ENCODE peak calls at places on chromosomes 11 and 22, in four cellular contexts. One of them, this sample, is unnamed.

GRCh38 chr11:75855191-75855590 is 40.2 kb downstream of the UVRAG start:
- DNase-seq in mammary epithelial cell: no peak
- DNase-seq in GM23248: no peak
- DNase-seq in colonic mucosa: no peak
- DNase-seq in this sample: no peak

GRCh38 chr11:111299111-111300026 is 1.0 kb downstream of the POU2AF3 start:
- DNase-seq in mammary epithelial cell: peak
- DNase-seq in colonic mucosa: peak
- DNase-seq in GM23248: peak
- DNase-seq in this sample: peak

GRCh38 chr11:129814244-129814992 is 1.2 kb upstream of the TMEM45B start:
- DNase-seq in colonic mucosa: no peak
- DNase-seq in mammary epithelial cell: no peak
- DNase-seq in GM23248: no peak
- DNase-seq in this sample: no peak

GRCh38 chr11:108906329-108906728 is 241.5 kb downstream of the DDX10 start:
- DNase-seq in GM23248: peak
- DNase-seq in colonic mucosa: no peak
- DNase-seq in mammary epithelial cell: peak
- DNase-seq in this sample: peak

GRCh38 chr11:105935791-105936190 is 86.2 kb downstream of the MSANTD4 start:
- DNase-seq in GM23248: no peak
- DNase-seq in mammary epithelial cell: peak
- DNase-seq in colonic mucosa: no peak
- DNase-seq in this sample: no peak

GRCh38 chr22:41324818-41325528 is 23.6 kb downstream of the ZC3H7B start:
- DNase-seq in GM23248: no peak
- DNase-seq in mammary epithelial cell: no peak
- DNase-seq in colonic mucosa: no peak
- DNase-seq in this sample: no peak

GRCh38 chr22:23263651-23264555 is 83.6 kb downstream of the BCR start:
- DNase-seq in mammary epithelial cell: peak
- DNase-seq in colonic mucosa: no peak
- DNase-seq in GM23248: no peak
- DNase-seq in this sample: no peak

GRCh38 chr11:34351687-34352469 is 5.9 kb downstream of the ABTB2 start:
- DNase-seq in GM23248: no peak
- DNase-seq in colonic mucosa: no peak
- DNase-seq in mammary epithelial cell: no peak
- DNase-seq in this sample: no peak

GRCh38 chr11:64686466-64687175 is 36.4 kb downstream of the NRXN2 start:
- DNase-seq in mammary epithelial cell: no peak
- DNase-seq in GM23248: peak
- DNase-seq in colonic mucosa: no peak
- DNase-seq in this sample: no peak

GRCh38 chr22:30224161-30224857 is 22.2 kb downstream of the LIF start:
- DNase-seq in colonic mucosa: no peak
- DNase-seq in mammary epithelial cell: peak
- DNase-seq in GM23248: peak
- DNase-seq in this sample: peak

GRCh38 chr11:116257092-116257491 is 515.7 kb downstream of the BUD13 start:
- DNase-seq in colonic mucosa: no peak
- DNase-seq in mammary epithelial cell: no peak
- DNase-seq in GM23248: peak
- DNase-seq in this sample: no peak

GRCh38 chr11:46120711-46121327 is 435 bp downstream of the PHF21A start:
- DNase-seq in colonic mucosa: peak
- DNase-seq in GM23248: peak
- DNase-seq in mammary epithelial cell: peak
- DNase-seq in this sample: peak

GRCh38 chr11:126992065-126992803 is 8.3 kb downstream of the KIRREL3 start:
- DNase-seq in GM23248: peak
- DNase-seq in mammary epithelial cell: peak
- DNase-seq in colonic mucosa: no peak
- DNase-seq in this sample: peak

GRCh38 chr11:94553938-94554337 is 10.2 kb downstream of the FUT4 start:
- DNase-seq in GM23248: peak
- DNase-seq in mammary epithelial cell: peak
- DNase-seq in colonic mucosa: no peak
- DNase-seq in this sample: no peak

GRCh38 chr11:12216100-12216499 is 105.7 kb downstream of the MICAL2 start:
- DNase-seq in colonic mucosa: no peak
- DNase-seq in mammary epithelial cell: no peak
- DNase-seq in GM23248: no peak
- DNase-seq in this sample: no peak

GRCh38 chr11:126978155-126978554 is 22.4 kb downstream of the KIRREL3 start:
- DNase-seq in mammary epithelial cell: no peak
- DNase-seq in GM23248: no peak
- DNase-seq in colonic mucosa: no peak
- DNase-seq in this sample: no peak

GRCh38 chr22:27866136-27867091 is 52.6 kb downstream of the PITPNB start:
- DNase-seq in GM23248: peak
- DNase-seq in colonic mucosa: no peak
- DNase-seq in mammary epithelial cell: peak
- DNase-seq in this sample: peak

GRCh38 chr11:118886681-118887111 is 3.0 kb downstream of the CXCR5 start:
- DNase-seq in colonic mucosa: no peak
- DNase-seq in mammary epithelial cell: no peak
- DNase-seq in GM23248: no peak
- DNase-seq in this sample: no peak

GRCh38 chr22:31695423-31695822 is 33.4 kb upstream of the PISD start:
- DNase-seq in mammary epithelial cell: no peak
- DNase-seq in colonic mucosa: no peak
- DNase-seq in GM23248: no peak
- DNase-seq in this sample: no peak
- H3K9ac ChIP-seq in mammary epithelial cell: no peak
- H3K9ac ChIP-seq in colonic mucosa: no peak
- H3K9ac ChIP-seq in GM23248: no peak
- H3K9ac ChIP-seq in this sample: no peak

GRCh38 chr11:65873280-65874156 is 918 bp upstream of the EFEMP2 start:
- DNase-seq in mammary epithelial cell: peak
- DNase-seq in GM23248: peak
- DNase-seq in colonic mucosa: peak
- DNase-seq in this sample: peak

GRCh38 chr11:65872555-65873279 is at the start of gene EFEMP2:
- DNase-seq in mammary epithelial cell: no peak
- DNase-seq in colonic mucosa: no peak
- DNase-seq in GM23248: peak
- DNase-seq in this sample: peak

GRCh38 chr11:65870706-65871681 is 1.6 kb downstream of the EFEMP2 start:
- DNase-seq in mammary epithelial cell: no peak
- DNase-seq in GM23248: no peak
- DNase-seq in colonic mucosa: no peak
- DNase-seq in this sample: no peak

GRCh38 chr11:65870307-65870658 is 2.3 kb downstream of the EFEMP2 start:
- DNase-seq in colonic mucosa: no peak
- DNase-seq in mammary epithelial cell: no peak
- DNase-seq in GM23248: no peak
- DNase-seq in this sample: no peak

GRCh38 chr11:65871811-65872548 is 620 bp downstream of the EFEMP2 start:
- DNase-seq in colonic mucosa: no peak
- DNase-seq in mammary epithelial cell: no peak
- DNase-seq in GM23248: peak
- DNase-seq in this sample: peak
- H3K9ac ChIP-seq in colonic mucosa: peak
- H3K9ac ChIP-seq in mammary epithelial cell: no peak
- H3K9ac ChIP-seq in GM23248: peak
- H3K9ac ChIP-seq in this sample: peak

DNA sequence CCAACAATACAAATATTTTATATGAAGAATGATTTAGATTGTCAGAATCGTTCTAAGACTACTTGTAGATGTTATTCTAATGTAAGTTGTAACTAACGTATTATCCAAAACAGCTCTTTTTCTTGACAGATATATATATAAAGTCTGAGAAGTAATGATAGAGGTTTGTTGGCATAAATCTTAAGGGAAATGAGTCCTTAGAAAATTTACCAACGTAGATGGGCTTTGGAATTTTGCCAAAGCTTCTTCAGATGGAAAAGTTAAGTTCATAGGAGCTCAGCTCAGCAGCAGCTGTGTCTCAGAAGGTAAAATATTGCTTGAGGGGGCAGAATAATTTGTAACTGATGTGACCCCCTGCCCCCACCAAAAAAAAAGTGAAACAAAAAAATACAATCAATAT is 66.7 kb downstream of the BID start:
- DNase-seq in GM23248: peak
- DNase-seq in colonic mucosa: no peak
- DNase-seq in mammary epithelial cell: no peak
- DNase-seq in this sample: peak
- H3K9ac ChIP-seq in GM23248: peak
- H3K9ac ChIP-seq in colonic mucosa: no peak
- H3K9ac ChIP-seq in mammary epithelial cell: peak
- H3K9ac ChIP-seq in this sample: peak

GRCh38 chr22:22097727-22098228 is 115.2 kb upstream of the TOP3B start:
- DNase-seq in GM23248: no peak
- DNase-seq in colonic mucosa: no peak
- DNase-seq in mammary epithelial cell: no peak
- DNase-seq in this sample: no peak
- H3K9ac ChIP-seq in GM23248: no peak
- H3K9ac ChIP-seq in colonic mucosa: no peak
- H3K9ac ChIP-seq in mammary epithelial cell: no peak
- H3K9ac ChIP-seq in this sample: no peak

GRCh38 chr11:134437821-134438220 is 25.8 kb upstream of the B3GAT1 start:
- DNase-seq in GM23248: no peak
- DNase-seq in colonic mucosa: no peak
- DNase-seq in mammary epithelial cell: no peak
- DNase-seq in this sample: no peak
- H3K9ac ChIP-seq in GM23248: no peak
- H3K9ac ChIP-seq in colonic mucosa: no peak
- H3K9ac ChIP-seq in mammary epithelial cell: no peak
- H3K9ac ChIP-seq in this sample: no peak

GRCh38 chr11:72189448-72190250 is 2.3 kb upstream of the FOLR1 start:
- DNase-seq in mammary epithelial cell: no peak
- DNase-seq in GM23248: no peak
- DNase-seq in colonic mucosa: peak
- DNase-seq in this sample: no peak
- H3K9ac ChIP-seq in mammary epithelial cell: no peak
- H3K9ac ChIP-seq in GM23248: no peak
- H3K9ac ChIP-seq in colonic mucosa: no peak
- H3K9ac ChIP-seq in this sample: no peak

This sample was measured in adipocyte.